ENCODE peak calls at places on chromosomes 2 and 18, in five cellular contexts. One of them, this sample, is unnamed.

GRCh38 chr2:234869969-234870368 is 81.8 kb upstream of the SH3BP4 start:
- DNase-seq in RCC 7860: no peak
- DNase-seq in EH: no peak
- DNase-seq in AG10803: no peak
- DNase-seq in stimulated activated CD4-positive, alpha-beta T cell treated with anti-CD3 and anti-CD28 coated beads, TNF-alpha, amount 100 ng/mL, for 24 hours: no peak
- DNase-seq in this sample: no peak

GRCh38 chr2:233830111-233830760 is 24.1 kb downstream of the HJURP start:
- DNase-seq in RCC 7860: no peak
- DNase-seq in EH: no peak
- DNase-seq in AG10803: no peak
- DNase-seq in stimulated activated CD4-positive, alpha-beta T cell treated with anti-CD3 and anti-CD28 coated beads, TNF-alpha, amount 100 ng/mL, for 24 hours: no peak
- DNase-seq in this sample: no peak

GRCh38 chr2:151043484-151043883 is 218.2 kb downstream of the RBM43 start:
- DNase-seq in RCC 7860: peak; percentile 28
- DNase-seq in EH: peak; percentile 74
- DNase-seq in AG10803: no peak
- DNase-seq in stimulated activated CD4-positive, alpha-beta T cell treated with anti-CD3 and anti-CD28 coated beads, TNF-alpha, amount 100 ng/mL, for 24 hours: no peak
- DNase-seq in this sample: peak; percentile 88

GRCh38 chr2:98347298-98348065 is 1.2 kb downstream of the CNGA3 start:
- DNase-seq in RCC 7860: no peak
- DNase-seq in EH: no peak
- DNase-seq in AG10803: no peak
- DNase-seq in stimulated activated CD4-positive, alpha-beta T cell treated with anti-CD3 and anti-CD28 coated beads, TNF-alpha, amount 100 ng/mL, for 24 hours: no peak
- DNase-seq in this sample: no peak

GRCh38 chr18:59718108-59719057 is 21.2 kb upstream of the CCBE1 start:
- DNase-seq in RCC 7860: peak; percentile 97
- DNase-seq in EH: peak; percentile 99
- DNase-seq in AG10803: peak; percentile 99
- DNase-seq in stimulated activated CD4-positive, alpha-beta T cell treated with anti-CD3 and anti-CD28 coated beads, TNF-alpha, amount 100 ng/mL, for 24 hours: no peak
- DNase-seq in this sample: peak; percentile 71

GRCh38 chr2:84302513-84303412 is 156.3 kb downstream of the SUCLG1 start:
- DNase-seq in RCC 7860: peak; percentile 21
- DNase-seq in EH: peak; percentile 49
- DNase-seq in AG10803: peak; percentile 49
- DNase-seq in stimulated activated CD4-positive, alpha-beta T cell treated with anti-CD3 and anti-CD28 coated beads, TNF-alpha, amount 100 ng/mL, for 24 hours: no peak
- DNase-seq in this sample: peak; percentile 77

GRCh38 chr2:19677825-19678518 is 223.8 kb downstream of the TTC32 start:
- DNase-seq in RCC 7860: no peak
- DNase-seq in EH: no peak
- DNase-seq in AG10803: no peak
- DNase-seq in stimulated activated CD4-positive, alpha-beta T cell treated with anti-CD3 and anti-CD28 coated beads, TNF-alpha, amount 100 ng/mL, for 24 hours: no peak
- DNase-seq in this sample: no peak

GRCh38 chr2:235752875-235753274 is 259.0 kb downstream of the AGAP1 start:
- DNase-seq in RCC 7860: no peak
- DNase-seq in EH: no peak
- DNase-seq in AG10803: no peak
- DNase-seq in stimulated activated CD4-positive, alpha-beta T cell treated with anti-CD3 and anti-CD28 coated beads, TNF-alpha, amount 100 ng/mL, for 24 hours: no peak
- DNase-seq in this sample: no peak

GRCh38 chr2:237705225-237705524 is 77.8 kb downstream of the LRRFIP1 start:
- DNase-seq in RCC 7860: peak; percentile 60
- DNase-seq in EH: no peak
- DNase-seq in AG10803: no peak
- DNase-seq in stimulated activated CD4-positive, alpha-beta T cell treated with anti-CD3 and anti-CD28 coated beads, TNF-alpha, amount 100 ng/mL, for 24 hours: no peak
- DNase-seq in this sample: no peak

GRCh38 chr2:25677877-25678276 is 4.5 kb upstream of the DTNB start:
- DNase-seq in RCC 7860: no peak
- DNase-seq in EH: no peak
- DNase-seq in AG10803: no peak
- DNase-seq in stimulated activated CD4-positive, alpha-beta T cell treated with anti-CD3 and anti-CD28 coated beads, TNF-alpha, amount 100 ng/mL, for 24 hours: no peak
- DNase-seq in this sample: no peak

GRCh38 chr2:56088411-56088810 is 95.4 kb upstream of the CCDC85A start:
- DNase-seq in RCC 7860: no peak
- DNase-seq in EH: peak; percentile 23
- DNase-seq in AG10803: peak; percentile 15
- DNase-seq in stimulated activated CD4-positive, alpha-beta T cell treated with anti-CD3 and anti-CD28 coated beads, TNF-alpha, amount 100 ng/mL, for 24 hours: no peak
- DNase-seq in this sample: no peak

GRCh38 chr2:162343824-162344616 is at the start of gene GCA:
- DNase-seq in RCC 7860: peak; percentile 91
- DNase-seq in EH: peak; percentile 93
- DNase-seq in AG10803: peak; percentile 86
- DNase-seq in stimulated activated CD4-positive, alpha-beta T cell treated with anti-CD3 and anti-CD28 coated beads, TNF-alpha, amount 100 ng/mL, for 24 hours: peak; percentile 93
- DNase-seq in this sample: peak; percentile 97

GRCh38 chr18:46332956-46333355 is 228.8 kb downstream of the HAUS1 start:
- DNase-seq in RCC 7860: no peak
- DNase-seq in EH: no peak
- DNase-seq in AG10803: no peak
- DNase-seq in stimulated activated CD4-positive, alpha-beta T cell treated with anti-CD3 and anti-CD28 coated beads, TNF-alpha, amount 100 ng/mL, for 24 hours: no peak
- DNase-seq in this sample: no peak

GRCh38 chr2:23271230-23271629 is 113.7 kb upstream of the KLHL29 start:
- DNase-seq in RCC 7860: no peak
- DNase-seq in EH: no peak
- DNase-seq in AG10803: no peak
- DNase-seq in stimulated activated CD4-positive, alpha-beta T cell treated with anti-CD3 and anti-CD28 coated beads, TNF-alpha, amount 100 ng/mL, for 24 hours: no peak
- DNase-seq in this sample: no peak

GRCh38 chr2:2717406-2717805 is 386.3 kb upstream of the MYT1L start:
- DNase-seq in RCC 7860: no peak
- DNase-seq in EH: no peak
- DNase-seq in AG10803: no peak
- DNase-seq in stimulated activated CD4-positive, alpha-beta T cell treated with anti-CD3 and anti-CD28 coated beads, TNF-alpha, amount 100 ng/mL, for 24 hours: no peak
- DNase-seq in this sample: no peak

GRCh38 chr2:231780123-231780908 is 766 bp downstream of the PDE6D start:
- DNase-seq in RCC 7860: no peak
- DNase-seq in EH: peak; percentile 43
- DNase-seq in AG10803: no peak
- DNase-seq in stimulated activated CD4-positive, alpha-beta T cell treated with anti-CD3 and anti-CD28 coated beads, TNF-alpha, amount 100 ng/mL, for 24 hours: no peak
- DNase-seq in this sample: peak; percentile 25

GRCh38 chr2:81481994-81482368 is 1177.4 kb upstream of the LRRTM1 start:
- DNase-seq in RCC 7860: no peak
- DNase-seq in EH: no peak
- DNase-seq in AG10803: no peak
- DNase-seq in stimulated activated CD4-positive, alpha-beta T cell treated with anti-CD3 and anti-CD28 coated beads, TNF-alpha, amount 100 ng/mL, for 24 hours: no peak
- DNase-seq in this sample: no peak

GRCh38 chr2:55914786-55915185 is 8.8 kb downstream of the EFEMP1 start:
- DNase-seq in RCC 7860: no peak
- DNase-seq in EH: no peak
- DNase-seq in AG10803: no peak
- DNase-seq in stimulated activated CD4-positive, alpha-beta T cell treated with anti-CD3 and anti-CD28 coated beads, TNF-alpha, amount 100 ng/mL, for 24 hours: no peak
- DNase-seq in this sample: no peak

GRCh38 chr2:49903471-49903870 is 749.2 kb upstream of the FSHR start:
- DNase-seq in RCC 7860: no peak
- DNase-seq in EH: no peak
- DNase-seq in AG10803: no peak
- DNase-seq in stimulated activated CD4-positive, alpha-beta T cell treated with anti-CD3 and anti-CD28 coated beads, TNF-alpha, amount 100 ng/mL, for 24 hours: no peak
- DNase-seq in this sample: no peak

GRCh38 chr2:36568533-36569246 is 29.3 kb downstream of the FEZ2 start:
- DNase-seq in RCC 7860: peak; percentile 75
- DNase-seq in EH: peak; percentile 88
- DNase-seq in AG10803: peak; percentile 63
- DNase-seq in stimulated activated CD4-positive, alpha-beta T cell treated with anti-CD3 and anti-CD28 coated beads, TNF-alpha, amount 100 ng/mL, for 24 hours: no peak
- DNase-seq in this sample: no peak

GRCh38 chr2:36411962-36412444 is 56.4 kb downstream of the CRIM1 start:
- DNase-seq in RCC 7860: peak; percentile 91
- DNase-seq in EH: peak; percentile 72
- DNase-seq in AG10803: no peak
- DNase-seq in stimulated activated CD4-positive, alpha-beta T cell treated with anti-CD3 and anti-CD28 coated beads, TNF-alpha, amount 100 ng/mL, for 24 hours: no peak
- DNase-seq in this sample: no peak

GRCh38 chr2:234593636-234594035 is 96.8 kb upstream of the ARL4C start:
- DNase-seq in RCC 7860: no peak
- DNase-seq in EH: peak; percentile 81
- DNase-seq in AG10803: peak; percentile 81
- DNase-seq in stimulated activated CD4-positive, alpha-beta T cell treated with anti-CD3 and anti-CD28 coated beads, TNF-alpha, amount 100 ng/mL, for 24 hours: no peak
- DNase-seq in this sample: no peak

GRCh38 chr2:74531666-74532065 is 1.9 kb downstream of the HTRA2 start:
- DNase-seq in RCC 7860: no peak
- DNase-seq in EH: no peak
- DNase-seq in AG10803: no peak
- DNase-seq in stimulated activated CD4-positive, alpha-beta T cell treated with anti-CD3 and anti-CD28 coated beads, TNF-alpha, amount 100 ng/mL, for 24 hours: no peak
- DNase-seq in this sample: no peak

GRCh38 chr18:59123588-59124369 is 15.9 kb upstream of the SEC11C start:
- DNase-seq in RCC 7860: peak; percentile 76
- DNase-seq in EH: peak; percentile 83
- DNase-seq in AG10803: peak; percentile 83
- DNase-seq in stimulated activated CD4-positive, alpha-beta T cell treated with anti-CD3 and anti-CD28 coated beads, TNF-alpha, amount 100 ng/mL, for 24 hours: no peak
- DNase-seq in this sample: no peak

GRCh38 chr2:134336352-134336751 is 82.5 kb downstream of the MGAT5 start:
- DNase-seq in RCC 7860: no peak
- DNase-seq in EH: no peak
- DNase-seq in AG10803: no peak
- DNase-seq in stimulated activated CD4-positive, alpha-beta T cell treated with anti-CD3 and anti-CD28 coated beads, TNF-alpha, amount 100 ng/mL, for 24 hours: no peak
- DNase-seq in this sample: no peak

GRCh38 chr2:26924731-26925099 is 45.7 kb upstream of the MAPRE3 start:
- DNase-seq in RCC 7860: no peak
- DNase-seq in EH: no peak
- DNase-seq in AG10803: no peak
- DNase-seq in stimulated activated CD4-positive, alpha-beta T cell treated with anti-CD3 and anti-CD28 coated beads, TNF-alpha, amount 100 ng/mL, for 24 hours: no peak
- DNase-seq in this sample: no peak

GRCh38 chr18:45164551-45164950 is 450.7 kb upstream of the SLC14A2 start:
- DNase-seq in RCC 7860: no peak
- DNase-seq in EH: peak; percentile 30
- DNase-seq in AG10803: peak; percentile 78
- DNase-seq in stimulated activated CD4-positive, alpha-beta T cell treated with anti-CD3 and anti-CD28 coated beads, TNF-alpha, amount 100 ng/mL, for 24 hours: no peak
- DNase-seq in this sample: no peak

GRCh38 chr2:147998203-147998602 is 22.3 kb downstream of the ORC4 start:
- DNase-seq in RCC 7860: no peak
- DNase-seq in EH: no peak
- DNase-seq in AG10803: no peak
- DNase-seq in stimulated activated CD4-positive, alpha-beta T cell treated with anti-CD3 and anti-CD28 coated beads, TNF-alpha, amount 100 ng/mL, for 24 hours: no peak
- DNase-seq in this sample: no peak

GRCh38 chr18:8448091-8448490 is 161.1 kb upstream of the RAB12 start:
- DNase-seq in RCC 7860: no peak
- DNase-seq in EH: no peak
- DNase-seq in AG10803: no peak
- DNase-seq in stimulated activated CD4-positive, alpha-beta T cell treated with anti-CD3 and anti-CD28 coated beads, TNF-alpha, amount 100 ng/mL, for 24 hours: no peak
- DNase-seq in this sample: no peak

GRCh38 chr2:102803897-102804217 is 42.0 kb downstream of the TMEM182 start:
- DNase-seq in RCC 7860: no peak
- DNase-seq in EH: no peak
- DNase-seq in AG10803: no peak
- DNase-seq in stimulated activated CD4-positive, alpha-beta T cell treated with anti-CD3 and anti-CD28 coated beads, TNF-alpha, amount 100 ng/mL, for 24 hours: no peak
- DNase-seq in this sample: peak; percentile 62

GRCh38 chr18:56285387-56286055 is 352.9 kb downstream of the TXNL1 start:
- DNase-seq in RCC 7860: no peak
- DNase-seq in EH: peak; percentile 66
- DNase-seq in AG10803: peak; percentile 77
- DNase-seq in stimulated activated CD4-positive, alpha-beta T cell treated with anti-CD3 and anti-CD28 coated beads, TNF-alpha, amount 100 ng/mL, for 24 hours: no peak
- DNase-seq in this sample: no peak